ENCODE peak calls at places on chromosomes 16 and 17, in seven cellular contexts. F is ovary, O is esophagus muscularis mucosa, L is A549, H is stomach, V is tibial nerve, I is suprapubic skin. K is an unnamed sample.

GRCh38 chr16:9645911-9646310 is 536.3 kb downstream of the GRIN2A start:
- DNase-seq in I (no peak), F (no peak), H (no peak), L (no peak), V (no peak), O (peak; percentile 29), K (no peak)

GRCh38 chr16:4353675-4354074 is 2.6 kb upstream of the PAM16 start:
- DNase-seq in O (no peak), V (no peak), L (no peak), I (no peak), F (no peak), H (no peak), K (no peak)

GRCh38 chr16:49622421-49623402 is 233.2 kb downstream of the ZNF423 start:
- DNase-seq in O (no peak), L (no peak), H (no peak), V (no peak), I (peak; percentile 62), F (peak; percentile 4), K (no peak)

GRCh38 chr17:32491371-32492280 is 4.8 kb downstream of the CDK5R1 start:
- DNase-seq in O (no peak), F (no peak), I (no peak), V (no peak), H (no peak), L (no peak), K (no peak)

GRCh38 chr17:43661699-43662431 is at the start of gene MEOX1:
- DNase-seq in O (no peak), I (no peak), H (no peak), F (no peak), L (no peak), V (no peak), K (no peak)

GRCh38 chr16:10981697-10982216 is 37.4 kb downstream of the CLEC16A start:
- DNase-seq in I (no peak), L (peak; percentile 21), O (no peak), V (no peak), H (no peak), F (no peak), K (no peak)

GRCh38 chr17:57405486-57406072 is 149.3 kb downstream of the MSI2 start:
- DNase-seq in O (no peak), F (no peak), L (no peak), V (no peak), I (no peak), H (no peak), K (no peak)

GRCh38 chr17:76736349-76737081 is 616 bp downstream of the SRSF2 start:
- DNase-seq in V (peak; percentile 45), F (peak; percentile 81), H (peak; percentile 81), L (no peak), I (peak; percentile 91), O (peak; percentile 94), K (peak; percentile 82)

GRCh38 chr16:27355610-27356009 is 41.8 kb downstream of the IL4R start:
- DNase-seq in I (no peak), F (no peak), L (no peak), O (no peak), H (peak; percentile 33), V (peak; percentile 24), K (peak; percentile 50)

GRCh38 chr16:84115919-84116719 is 623 bp downstream of the MBTPS1 start:
- DNase-seq in O (no peak), I (no peak), V (no peak), H (peak; percentile 66), F (no peak), L (peak; percentile 19), K (peak; percentile 62)

GRCh38 chr17:19004601-19005441 is at the start of gene FAM83G:
- DNase-seq in I (no peak), H (peak; percentile 89), V (peak; percentile 46), O (no peak), L (peak; percentile 90), F (peak; percentile 65), K (peak; percentile 92)

GRCh38 chr17:28327709-28328108 is 7.6 kb downstream of the IFT20 start:
- DNase-seq in O (no peak), H (no peak), V (no peak), I (no peak), F (no peak), L (no peak), K (no peak)
- TF ChIP-seq CTCF in O (no peak), H (no peak), V (no peak), I (no peak), F (no peak), L (peak; percentile 40), K (no peak)

DNA sequence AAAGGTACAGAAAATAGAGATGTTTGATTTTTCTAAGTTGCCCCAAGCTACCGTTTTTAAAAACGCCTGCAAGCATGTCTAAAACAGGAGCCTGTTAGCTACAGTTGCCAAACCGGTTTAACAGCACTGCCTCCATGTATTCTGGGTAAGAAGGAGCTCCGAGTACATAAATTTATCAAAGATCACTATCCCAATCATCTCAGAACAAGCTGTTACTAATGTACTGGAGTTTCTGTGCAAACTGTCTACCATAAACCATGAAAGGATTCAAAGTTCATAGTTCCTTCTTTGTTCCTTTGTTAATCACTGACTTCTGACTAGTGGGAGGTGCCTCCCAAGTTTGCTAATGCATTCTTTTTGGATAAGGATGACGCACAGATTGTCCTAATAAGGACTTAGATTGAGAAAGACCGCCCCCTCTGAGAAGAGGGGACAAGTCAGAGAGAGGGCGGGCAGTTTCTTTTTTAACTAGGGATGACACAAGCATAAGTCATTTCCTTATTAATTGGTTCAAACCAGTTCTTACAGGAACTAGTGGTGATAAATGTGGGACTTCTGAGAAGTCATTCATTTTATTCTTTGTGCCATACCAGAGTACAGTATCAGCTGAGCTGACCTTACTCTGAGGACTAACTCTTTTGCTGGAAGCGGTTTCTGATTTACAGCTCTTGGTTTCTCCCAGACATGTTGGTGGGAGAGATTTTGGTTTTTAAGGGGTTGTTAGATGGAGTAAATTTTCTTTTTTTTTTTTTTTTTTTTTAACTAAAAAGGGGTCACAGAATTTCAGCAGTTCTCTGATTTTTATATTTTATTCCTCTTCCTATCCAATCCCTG is 55.2 kb downstream of the TUBD1 start:
- DNase-seq in O (no peak), F (no peak), I (no peak), V (peak; percentile 82), L (peak; percentile 81), H (peak; percentile 86), K (peak; percentile 83)
- TF ChIP-seq EP300 in O (peak; percentile 88), F (peak; percentile 93), I (peak; percentile 76), V (peak; percentile 98), L (peak; percentile 100), H (peak; percentile 93), K (peak; percentile 91)

DNA sequence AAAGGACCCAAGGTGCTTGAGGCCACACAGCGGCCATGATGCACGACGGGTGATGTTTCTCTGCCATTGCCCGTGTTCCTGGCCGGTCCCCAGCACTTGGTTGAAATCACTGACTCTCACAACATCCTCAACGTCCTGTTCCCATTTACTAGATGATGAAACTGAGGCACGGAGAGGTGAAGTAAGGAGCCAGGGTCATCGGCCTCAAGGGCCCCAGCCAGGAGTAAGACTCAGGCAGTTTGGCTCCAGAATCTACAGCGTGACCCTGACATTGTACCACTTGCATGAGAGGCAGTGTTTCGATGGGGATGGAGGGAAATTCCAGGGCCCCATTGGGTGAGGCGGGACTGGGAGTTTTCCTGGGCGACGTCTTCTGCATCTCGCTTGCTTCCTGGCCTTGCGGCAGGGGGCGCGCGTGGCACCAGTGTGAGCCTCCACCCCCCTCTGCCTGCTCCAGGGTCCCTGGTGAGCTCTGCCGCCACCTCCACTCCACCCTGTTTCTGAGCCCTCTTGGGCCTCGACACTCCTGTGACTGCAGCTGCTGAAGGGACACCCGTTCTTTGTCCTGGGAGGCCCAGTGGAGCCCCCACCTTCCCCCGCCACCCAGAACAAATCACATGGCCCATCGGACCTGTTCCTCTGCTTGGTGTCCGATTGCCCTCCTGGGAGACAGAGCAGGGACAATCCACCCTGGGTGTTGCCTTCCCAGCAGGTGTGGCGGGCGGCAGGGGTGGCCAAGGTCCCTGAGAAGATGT is 133.0 kb upstream of the GSE1 start:
- DNase-seq in L (peak; percentile 94), I (no peak), O (no peak), V (no peak), F (no peak), H (peak; percentile 72), K (peak; percentile 75)
- TF ChIP-seq CTCF in L (peak; percentile 73), I (no peak), O (peak; percentile 26), V (peak; percentile 34), F (no peak), H (peak; percentile 43), K (peak; percentile 62)

GRCh38 chr17:27315322-27315721 is 21.4 kb downstream of the WSB1 start:
- DNase-seq in O (peak; percentile 94), F (peak; percentile 83), I (no peak), L (no peak), H (peak; percentile 67), V (peak; percentile 76), K (peak; percentile 80)
- TF ChIP-seq EP300 in O (no peak), F (no peak), I (no peak), L (no peak), H (peak; percentile 29), V (peak; percentile 47), K (peak; percentile 39)

K was measured in transverse colon.